ENCODE peak calls at places on chromosomes 1 and 21, in five cellular contexts. C is colonic mucosa, W is lower leg skin, B is cardiac muscle cell, R is AG04450. T is an unnamed sample.

GRCh38 chr1:47444578-47445465 is 7.0 kb downstream of the FOXD2 start:
- DNase-seq in W (no peak), C (peak), R (no peak), B (peak), T (no peak)

GRCh38 chr1:54564312-54565112 is 16.5 kb downstream of the ACOT11 start:
- DNase-seq in R (no peak), C (peak), B (no peak), W (no peak), T (no peak)

GRCh38 chr1:37793773-37794371 is at the start of gene MANEAL:
- DNase-seq in R (no peak), B (peak), C (peak), W (no peak), T (no peak)

GRCh38 chr1:37020653-37021277 is 13.6 kb downstream of the GRIK3 start:
- DNase-seq in R (no peak), B (no peak), C (no peak), W (no peak), T (no peak)

GRCh38 chr1:201302168-201302896 is 19.0 kb downstream of the PKP1 start:
- DNase-seq in C (peak), W (peak), R (no peak), B (no peak), T (no peak)

GRCh38 chr1:171251042-171251740 is 2.9 kb downstream of the FMO1 start:
- DNase-seq in B (peak), W (no peak), R (no peak), C (peak), T (no peak)

GRCh38 chr1:206004821-206005220 is 1.6 kb upstream of the RAB7B start:
- DNase-seq in W (peak), R (no peak), B (no peak), C (peak), T (no peak)

GRCh38 chr1:59198565-59198964 is 98.3 kb upstream of the FGGY start:
- DNase-seq in R (no peak), B (no peak), W (no peak), C (no peak), T (peak)

GRCh38 chr1:180451504-180451903 is 50.9 kb downstream of the ACBD6 start:
- DNase-seq in C (no peak), R (no peak), W (no peak), B (no peak), T (no peak)

GRCh38 chr1:2335721-2336475 is 55.5 kb downstream of the MORN1 start:
- DNase-seq in C (no peak), W (no peak), B (no peak), R (no peak), T (no peak)

GRCh38 chr1:87885263-87885662 is 556.6 kb downstream of the LMO4 start:
- DNase-seq in B (no peak), R (no peak), C (no peak), W (no peak), T (no peak)

GRCh38 chr1:183272390-183272801 is 86.3 kb downstream of the LAMC2 start:
- DNase-seq in C (no peak), R (no peak), B (peak), W (no peak), T (no peak)

GRCh38 chr1:230064283-230064682 is 2.8 kb upstream of the GALNT2 start:
- DNase-seq in C (no peak), W (no peak), R (no peak), B (no peak), T (no peak)

GRCh38 chr1:18965206-18966173 is 9.0 kb upstream of the IFFO2 start:
- DNase-seq in C (no peak), W (no peak), B (peak), R (no peak), T (no peak)

GRCh38 chr1:151729157-151729965 is 8.0 kb downstream of the RIIAD1 start:
- DNase-seq in R (no peak), W (no peak), C (peak), B (peak), T (no peak)

GRCh38 chr1:5989731-5990271 is 2.4 kb downstream of the NPHP4 start:
- DNase-seq in R (no peak), B (no peak), C (no peak), W (no peak), T (no peak)

GRCh38 chr21:16084776-16085364 is 355.1 kb downstream of the USP25 start:
- DNase-seq in C (no peak), R (no peak), W (peak), B (peak), T (peak)

GRCh38 chr1:151825811-151826660 is 5.6 kb downstream of the RORC start:
- DNase-seq in W (no peak), B (no peak), R (no peak), C (peak), T (no peak)

GRCh38 chr1:41399148-41399795 is 38.0 kb downstream of the FOXO6 start:
- DNase-seq in B (no peak), W (no peak), R (no peak), C (no peak), T (no peak)

GRCh38 chr1:92016720-92017316 is 13.0 kb upstream of the EPHX4 start:
- DNase-seq in B (no peak), R (no peak), W (no peak), C (no peak), T (no peak)
- H3K4me3 ChIP-seq in B (no peak), R (no peak), W (no peak), C (no peak), T (no peak)

GRCh38 chr1:7508052-7508745 is 262.9 kb upstream of the VAMP3 start:
- DNase-seq in B (no peak), W (no peak), R (no peak), C (no peak), T (no peak)

GRCh38 chr1:7510389-7510931 is 260.6 kb upstream of the VAMP3 start:
- DNase-seq in W (no peak), B (no peak), C (peak), R (no peak), T (no peak)

GRCh38 chr1:7507620-7508019 is 263.5 kb upstream of the VAMP3 start:
- DNase-seq in R (no peak), W (no peak), C (no peak), B (no peak), T (no peak)

GRCh38 chr1:7509593-7509992 is 261.5 kb upstream of the VAMP3 start:
- DNase-seq in C (no peak), R (no peak), B (no peak), W (no peak), T (no peak)

GRCh38 chr1:7508830-7509508 is 262.1 kb upstream of the VAMP3 start:
- DNase-seq in B (no peak), W (no peak), R (no peak), C (no peak), T (no peak)
- TF ChIP-seq CTCF in B (no peak), W (no peak), R (no peak), C (no peak), T (no peak)

GRCh38 chr1:27391511-27392095 is 819 bp upstream of the GPR3 start:
- DNase-seq in B (peak), W (no peak), R (no peak), C (peak), T (no peak)

GRCh38 chr1:27393641-27394281 is 1.3 kb downstream of the GPR3 start:
- DNase-seq in B (no peak), W (no peak), R (no peak), C (no peak), T (no peak)

GRCh38 chr1:27392096-27392777 is at the start of gene GPR3:
- DNase-seq in B (peak), C (peak), W (peak), R (peak), T (peak)

GRCh38 chr1:27394282-27394658 is 1.8 kb downstream of the GPR3 start:
- DNase-seq in W (no peak), B (no peak), C (no peak), R (no peak), T (no peak)

DNA sequence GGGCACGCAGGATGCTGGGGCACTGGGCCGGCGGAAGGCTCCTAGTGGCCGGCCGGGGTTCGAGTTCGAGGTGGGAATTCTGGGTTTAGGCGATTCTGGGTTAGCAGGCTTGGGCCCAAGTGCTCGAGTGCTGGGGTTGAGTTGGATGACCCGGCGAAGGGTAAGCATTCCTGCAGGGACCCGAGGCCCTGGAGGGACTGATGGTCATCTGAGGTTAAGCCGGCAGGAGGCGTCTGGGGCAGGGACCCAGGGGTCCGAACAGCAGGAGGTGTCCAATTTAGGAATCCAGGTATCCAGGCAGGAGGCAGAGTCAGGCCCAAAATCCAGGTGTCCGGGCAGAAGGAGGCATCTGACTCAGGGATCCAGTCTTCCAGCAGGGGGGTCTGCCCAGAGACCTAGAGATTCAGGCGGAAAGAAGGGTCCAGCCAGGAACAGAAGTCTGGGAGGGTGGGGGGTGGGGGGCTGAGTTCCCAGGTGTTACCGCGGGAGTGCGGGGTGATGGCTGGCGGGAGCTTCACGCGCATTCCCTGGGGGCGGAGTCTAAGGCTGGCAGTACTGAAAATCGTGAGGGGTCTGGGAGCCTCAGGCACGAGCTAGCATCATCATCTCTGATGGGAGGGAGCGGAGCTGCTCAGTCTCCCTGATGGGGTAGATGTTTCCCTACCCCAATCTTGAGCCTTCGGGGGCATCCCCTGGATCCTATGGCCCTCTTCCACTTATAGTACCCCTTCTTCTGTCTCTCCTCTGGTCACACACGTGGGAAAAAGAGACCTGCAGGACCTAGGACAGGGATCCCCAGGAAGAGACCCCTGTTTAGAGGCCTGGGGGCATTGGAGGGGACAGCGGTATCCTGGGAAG is 585 bp downstream of the GPR3 start:
- DNase-seq in C (no peak), R (no peak), B (no peak), W (no peak), T (no peak)
- H3K4me3 ChIP-seq in C (peak), R (peak), B (peak), W (peak), T (peak)

GRCh38 chr1:211654838-211655787 is 20.3 kb downstream of the NEK2 start:
- DNase-seq in W (peak), R (peak), B (peak), C (peak), T (peak)
- TF ChIP-seq CTCF in W (peak), R (peak), B (peak), C (peak), T (peak)

DNA sequence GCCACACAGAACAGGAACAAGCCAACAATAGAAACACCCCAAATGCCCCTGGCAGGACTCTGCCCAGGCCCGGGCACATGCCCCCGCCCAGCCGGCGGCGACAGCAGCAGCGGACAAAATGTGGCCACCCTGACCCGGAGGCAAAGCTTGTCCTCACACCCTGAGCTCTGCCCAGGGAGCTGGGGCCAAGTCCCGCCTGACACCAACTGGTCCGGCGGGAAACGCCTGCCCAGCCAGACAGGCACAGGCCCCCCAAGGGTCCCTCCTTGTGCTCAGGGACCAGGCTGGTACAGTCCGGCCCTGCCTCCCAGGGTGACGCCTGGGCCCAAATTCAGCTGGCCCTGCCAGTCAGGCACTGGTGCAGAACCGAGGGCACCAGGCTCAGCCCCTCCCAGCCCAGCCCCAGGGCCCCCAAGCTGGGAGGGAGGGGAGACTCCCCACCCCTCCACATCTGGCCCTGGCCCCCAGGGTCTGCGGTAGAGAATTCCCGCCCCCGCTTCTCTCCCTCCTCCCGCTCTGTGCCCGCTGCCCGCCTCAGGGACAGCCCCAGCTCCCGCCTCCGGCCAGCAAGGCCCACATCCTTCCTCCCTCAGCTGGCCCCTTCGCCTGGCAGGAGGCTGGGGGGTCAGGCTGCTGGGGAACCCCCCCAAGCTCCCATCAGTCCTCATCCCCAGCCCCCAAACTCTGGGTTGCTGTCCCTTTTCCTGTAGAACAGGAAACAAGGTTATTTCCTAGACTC is 2.0 kb downstream of the AHDC1 start:
- DNase-seq in W (no peak), C (peak), R (no peak), B (no peak), T (no peak)
- H3K4me3 ChIP-seq in W (peak), C (peak), R (peak), B (peak), T (peak)

DNA sequence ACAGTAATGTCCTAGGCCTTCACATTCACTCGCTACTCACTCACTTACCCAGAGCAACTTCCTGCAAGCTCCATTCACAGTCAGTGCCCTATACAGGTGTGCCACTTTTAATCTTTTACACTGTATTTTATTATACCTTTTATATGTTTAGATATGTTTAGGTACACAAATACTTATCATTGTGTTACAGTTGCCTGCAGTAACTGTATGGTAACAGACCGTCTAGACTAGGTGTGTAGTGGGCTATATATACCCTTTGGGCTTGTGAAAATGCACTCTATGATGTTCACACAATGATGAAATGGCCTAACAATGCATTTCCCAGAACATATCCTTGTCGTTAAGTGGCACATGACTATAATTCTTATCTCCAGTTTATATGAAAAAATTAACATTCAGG is 204.5 kb upstream of the HMCN1 start:
- DNase-seq in B (no peak), R (no peak), W (no peak), C (no peak), T (no peak)
- TF ChIP-seq CTCF in B (no peak), R (no peak), W (no peak), C (no peak), T (no peak)

GRCh38 chr1:155005076-155005971 is 2.7 kb downstream of the ZBTB7B start:
- DNase-seq in W (peak), B (no peak), R (no peak), C (peak), T (no peak)
- H3K4me3 ChIP-seq in W (no peak), B (no peak), R (peak), C (peak), T (no peak)

GRCh38 chr1:4366091-4366490 is 288.3 kb upstream of the AJAP1 start:
- DNase-seq in R (no peak), W (no peak), C (no peak), B (no peak), T (no peak)

GRCh38 chr1:4367230-4367629 is 287.2 kb upstream of the AJAP1 start:
- DNase-seq in C (no peak), R (no peak), B (no peak), W (no peak), T (no peak)

DNA sequence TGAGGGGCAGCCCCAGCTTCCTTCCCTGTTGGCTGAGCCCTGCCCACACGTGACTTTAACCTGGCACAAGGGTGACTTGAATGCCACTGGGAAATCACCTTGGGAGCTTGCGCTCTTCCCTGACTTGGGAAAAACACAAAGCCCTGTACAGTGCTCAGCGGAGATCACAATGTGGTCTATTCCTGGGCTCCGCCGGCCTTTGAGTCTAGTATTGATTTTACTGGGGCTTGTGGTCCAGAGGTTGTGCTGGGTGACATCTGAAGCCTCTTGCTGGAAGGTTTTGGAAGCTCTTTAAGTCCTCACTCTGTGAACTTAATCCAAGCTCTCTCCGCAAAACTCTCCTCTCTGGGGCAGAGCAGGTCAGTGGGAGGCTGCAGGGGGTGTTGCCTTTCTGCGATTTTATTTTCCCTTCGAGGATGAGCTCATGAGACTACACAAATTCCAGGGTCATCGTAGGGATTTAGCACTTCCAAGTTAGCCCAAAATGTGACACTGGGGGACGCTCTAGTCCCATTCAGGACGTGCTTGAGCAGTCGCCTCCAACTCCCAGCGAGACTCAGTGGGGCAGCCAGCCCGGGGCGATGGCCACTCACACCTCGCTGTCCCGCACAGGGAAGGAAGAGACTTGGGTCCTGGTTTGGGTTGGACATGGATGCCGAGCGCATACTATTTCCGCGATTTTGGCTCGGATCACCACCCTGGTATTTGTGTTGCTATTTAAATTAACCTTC is 291.9 kb upstream of the AJAP1 start:
- DNase-seq in B (no peak), C (no peak), R (no peak), W (no peak), T (no peak)
- TF ChIP-seq CTCF in B (no peak), C (no peak), R (no peak), W (no peak), T (no peak)